ENCODE peak calls at places on chromosomes 12 and 14, in four cellular contexts. J is nephron progenitor cell, S is GM12865, X is HEK293T. Y is an unnamed sample.

GRCh38 chr12:19893514-19893913 is 454.2 kb downstream of the AEBP2 start:
- DNase-seq in J (no peak), S (peak), X (no peak), Y (peak)

GRCh38 chr12:3913278-3913677 is 40.1 kb upstream of the PARP11 start:
- DNase-seq in J (no peak), S (peak), X (no peak), Y (no peak)

GRCh38 chr12:47686645-47687240 is 19.1 kb downstream of the RPAP3 start:
- DNase-seq in J (no peak), S (peak), X (peak), Y (peak)

GRCh38 chr12:102512523-102512922 is 32.2 kb upstream of the IGF1 start:
- DNase-seq in J (no peak), S (peak), X (no peak), Y (no peak)

GRCh38 chr14:65356327-65356836 is 56.1 kb upstream of the FUT8 start:
- DNase-seq in J (no peak), S (peak), X (no peak), Y (no peak)

GRCh38 chr12:126538888-126539287 is 1473.7 kb downstream of the AACS start:
- DNase-seq in J (no peak), S (no peak), X (no peak), Y (no peak)

GRCh38 chr12:90233168-90234100 is 524.8 kb upstream of the ATP2B1 start:
- DNase-seq in J (no peak), S (no peak), X (no peak), Y (no peak)

GRCh38 chr12:67982165-67982563 is 7.1 kb upstream of the IFNG-AS1 start:
- DNase-seq in J (no peak), S (no peak), X (no peak), Y (no peak)

GRCh38 chr12:113119980-113120669 is 15.4 kb downstream of the RASAL1 start:
- DNase-seq in J (no peak), S (no peak), X (no peak), Y (no peak)

GRCh38 chr12:6341439-6342139 is at the start of gene TNFRSF1A:
- DNase-seq in J (no peak), S (peak), X (peak), Y (peak)

GRCh38 chr12:127052491-127053232 is 1214.3 kb upstream of the TMEM132C start:
- DNase-seq in J (no peak), S (no peak), X (no peak), Y (no peak)

GRCh38 chr14:75570797-75571196 is 7.6 kb upstream of the FLVCR2 start:
- DNase-seq in J (no peak), S (peak), X (no peak), Y (no peak)

GRCh38 chr12:750356-751191 is 1.8 kb upstream of the WNK1 start:
- DNase-seq in J (no peak), S (peak), X (no peak), Y (peak)

GRCh38 chr12:52380271-52380694 is 5.2 kb downstream of the KRT84 start:
- DNase-seq in J (peak), S (no peak), X (peak), Y (peak)

GRCh38 chr14:68984686-68985085 is 5.6 kb upstream of the ACTN1 start:
- DNase-seq in J (no peak), S (no peak), X (no peak), Y (no peak)

GRCh38 chr14:105864651-105865265 is 338.4 kb downstream of the TMEM121 start:
- DNase-seq in J (no peak), S (no peak), X (no peak), Y (no peak)

GRCh38 chr14:34134484-34134883 is 183.6 kb upstream of the EGLN3 start:
- DNase-seq in J (no peak), S (no peak), X (no peak), Y (no peak)

GRCh38 chr12:62190921-62191746 is 69.1 kb upstream of the USP15 start:
- DNase-seq in J (peak), S (no peak), X (no peak), Y (no peak)

GRCh38 chr14:80607430-80608200 is 333.9 kb downstream of the CEP128 start:
- DNase-seq in J (no peak), S (no peak), X (no peak), Y (peak)

GRCh38 chr12:116735951-116736599 is 1.8 kb downstream of the SPRING1 start:
- DNase-seq in J (no peak), S (peak), X (no peak), Y (peak)

GRCh38 chr14:32698831-32699230 is 239.8 kb upstream of the NPAS3 start:
- DNase-seq in J (no peak), S (no peak), X (no peak), Y (no peak)

GRCh38 chr12:105256921-105257320 is 20.9 kb upstream of the APPL2 start:
- DNase-seq in J (no peak), S (no peak), X (no peak), Y (no peak)

GRCh38 chr14:94780536-94781404 is 10.9 kb upstream of the GSC start:
- DNase-seq in J (no peak), S (no peak), X (no peak), Y (no peak)

GRCh38 chr12:16344269-16344668 is 3.2 kb upstream of the MGST1 start:
- DNase-seq in J (no peak), S (no peak), X (no peak), Y (no peak)

GRCh38 chr12:127485528-127485927 is 781.4 kb upstream of the TMEM132C start:
- DNase-seq in J (no peak), S (peak), X (no peak), Y (peak)

GRCh38 chr14:34926552-34926951 is 51.4 kb upstream of the BAZ1A start:
- DNase-seq in J (no peak), S (no peak), X (no peak), Y (no peak)

GRCh38 chr12:88836156-88836555 is 255.9 kb upstream of the KITLG start:
- DNase-seq in J (no peak), S (no peak), X (no peak), Y (no peak)

GRCh38 chr14:104187931-104188726 is 49.7 kb downstream of the KIF26A start:
- DNase-seq in J (no peak), S (no peak), X (no peak), Y (no peak)

GRCh38 chr12:11652351-11653040 is 3.0 kb downstream of the ETV6 start:
- DNase-seq in J (no peak), S (peak), X (no peak), Y (peak)

GRCh38 chr12:92993259-92993658 is 64.2 kb upstream of the EEA1 start:
- DNase-seq in J (no peak), S (no peak), X (no peak), Y (no peak)

GRCh38 chr14:99484106-99484505 is 2.9 kb downstream of the CCNK start:
- DNase-seq in J (no peak), S (no peak), X (no peak), Y (no peak)

GRCh38 chr12:4251228-4251891 is 22.2 kb upstream of the CCND2 start:
- DNase-seq in J (no peak), S (no peak), X (no peak), Y (no peak)